ENCODE peak calls at places on chromosomes 12 and 14, in nine cellular contexts. U, F, W, Y, Z, S, G, P and A are unnamed samples.

GRCh38 chr12:76085159-76085868 is 829 bp upstream of the NAP1L1 start:
- DNase-seq in W (no peak), G (no peak), Y (no peak), S (no peak), P (peak; percentile 35), Z (peak; percentile 67), F (no peak), U (peak; percentile 42), A (peak; percentile 72)

GRCh38 chr12:49558526-49558925 is 9.4 kb downstream of the MCRS1 start:
- DNase-seq in P (no peak), U (no peak), Z (no peak), W (no peak), S (no peak), Y (no peak), F (no peak), G (no peak), A (no peak)

GRCh38 chr14:77022219-77022852 is 6.2 kb downstream of the IRF2BPL start:
- DNase-seq in W (no peak), F (no peak), P (no peak), G (no peak), S (no peak), Z (no peak), U (no peak), Y (no peak), A (no peak)

GRCh38 chr12:52372216-52373154 is 5.2 kb upstream of the KRT85 start:
- DNase-seq in P (peak; percentile 86), W (peak; percentile 91), Z (peak; percentile 73), U (peak; percentile 96), F (peak; percentile 93), G (peak; percentile 83), Y (peak; percentile 56), S (peak; percentile 89), A (peak; percentile 95)

GRCh38 chr12:109264095-109264942 is 44.8 kb downstream of the FOXN4 start:
- DNase-seq in Y (peak; percentile 62), W (peak; percentile 40), F (peak; percentile 62), P (peak; percentile 62), G (peak; percentile 85), S (peak; percentile 90), U (peak; percentile 78), Z (peak; percentile 40), A (peak; percentile 71)

GRCh38 chr12:117603316-117604113 is 242.1 kb upstream of the NOS1 start:
- DNase-seq in P (no peak), F (no peak), Z (peak; percentile 29), W (no peak), Y (no peak), S (no peak), G (no peak), U (no peak), A (no peak)

GRCh38 chr12:46585854-46586621 is 213.5 kb upstream of the SLC38A2 start:
- DNase-seq in U (peak; percentile 75), S (no peak), F (peak; percentile 93), G (peak; percentile 63), W (peak; percentile 22), P (peak; percentile 65), Z (peak; percentile 72), Y (no peak), A (peak; percentile 91)

GRCh38 chr14:39474416-39474911 is 42.2 kb upstream of the FBXO33 start:
- DNase-seq in U (no peak), P (no peak), G (no peak), F (no peak), Y (no peak), S (no peak), W (no peak), Z (no peak), A (no peak)

GRCh38 chr14:23483216-23483854 is 13.8 kb downstream of the NGDN start:
- DNase-seq in S (no peak), Z (no peak), G (no peak), W (no peak), F (peak; percentile 39), U (peak; percentile 37), Y (no peak), P (peak; percentile 11), A (peak; percentile 55)

GRCh38 chr12:41277019-41277770 is 89.1 kb downstream of the PDZRN4 start:
- DNase-seq in Z (peak; percentile 41), W (peak; percentile 49), Y (no peak), S (no peak), F (peak; percentile 58), U (peak; percentile 69), P (peak; percentile 52), G (no peak), A (peak; percentile 75)

GRCh38 chr12:9674226-9674590 is 4.7 kb downstream of the CLEC2D start:
- DNase-seq in G (peak; percentile 35), Z (no peak), W (no peak), F (no peak), P (no peak), S (no peak), U (no peak), Y (no peak), A (no peak)

GRCh38 chr12:93638095-93638494 is 39.1 kb upstream of the CRADD start:
- DNase-seq in S (no peak), F (peak; percentile 30), G (no peak), P (peak; percentile 54), Y (no peak), W (peak; percentile 61), Z (no peak), U (no peak), A (no peak)

GRCh38 chr12:58954002-58954401 is 33.7 kb upstream of the LRIG3 start:
- DNase-seq in U (no peak), Y (no peak), W (no peak), P (no peak), G (no peak), S (no peak), F (no peak), Z (no peak), A (no peak)

GRCh38 chr14:45526715-45527549 is 273.9 kb upstream of the MIS18BP1 start:
- DNase-seq in F (no peak), S (no peak), U (no peak), P (peak; percentile 6), W (no peak), Y (no peak), Z (no peak), G (no peak), A (peak; percentile 5)

GRCh38 chr14:61122862-61123261 is 141.8 kb downstream of the SLC38A6 start:
- DNase-seq in G (no peak), Y (no peak), S (no peak), F (no peak), Z (no peak), W (no peak), P (no peak), U (no peak), A (no peak)

GRCh38 chr14:61127099-61127498 is 146.1 kb downstream of the SLC38A6 start:
- DNase-seq in P (no peak), F (no peak), G (no peak), U (no peak), Z (no peak), W (no peak), Y (no peak), S (no peak), A (no peak)

GRCh38 chr14:61128382-61129167 is 147.5 kb downstream of the SLC38A6 start:
- DNase-seq in S (no peak), W (no peak), F (no peak), G (no peak), Z (no peak), U (no peak), Y (no peak), P (no peak), A (no peak)

GRCh38 chr14:61126083-61126962 is 145.3 kb downstream of the SLC38A6 start:
- DNase-seq in Y (no peak), Z (peak; percentile 80), P (no peak), F (no peak), G (no peak), S (no peak), U (no peak), W (no peak), A (peak; percentile 53)

DNA sequence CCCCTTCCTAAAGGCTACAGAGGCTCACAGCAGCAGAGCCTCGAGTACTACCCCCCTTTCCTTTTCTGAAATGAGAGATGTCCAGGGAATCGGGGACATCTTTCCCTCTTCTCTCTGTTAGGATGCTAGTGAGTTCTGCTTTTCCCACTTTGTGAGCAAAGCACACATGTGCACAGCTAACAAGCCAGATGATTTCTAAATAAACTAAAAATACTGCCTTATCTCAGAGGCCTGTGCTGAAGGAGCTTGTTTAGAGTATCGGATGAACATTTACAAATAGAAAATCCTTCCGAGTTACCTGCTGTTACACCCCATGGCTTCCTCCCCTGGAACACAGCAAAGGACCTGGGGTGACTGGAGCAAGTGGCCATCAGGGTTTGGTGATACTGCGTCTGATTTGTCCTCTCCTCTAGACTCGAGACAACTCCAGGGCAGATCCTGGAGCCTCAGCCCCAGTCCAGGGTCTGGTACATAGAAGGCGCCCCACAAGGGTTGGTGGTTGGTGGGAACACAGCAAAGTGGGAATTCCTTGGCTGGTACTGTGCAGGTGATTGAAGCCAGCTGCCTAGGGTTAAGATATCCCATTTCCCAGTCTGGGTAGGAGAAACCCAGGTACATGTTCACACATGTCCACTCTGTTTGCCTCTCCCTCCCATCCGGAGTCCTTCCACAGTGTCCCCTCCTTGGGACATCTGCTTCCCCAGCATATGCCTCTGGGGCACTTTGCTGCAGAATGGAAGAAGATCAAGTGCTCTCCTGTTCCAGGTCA is 144.5 kb downstream of the SLC38A6 start:
- DNase-seq in S (no peak), U (no peak), G (no peak), Z (no peak), P (no peak), Y (no peak), W (no peak), F (no peak), A (no peak)
- H3K4me3 ChIP-seq in S (no peak overlapping the region), U (no peak overlapping the region), G (no peak overlapping the region), Z (no peak overlapping the region), P (no peak overlapping the region), Y (no peak overlapping the region), W (no peak overlapping the region), F (no peak overlapping the region), A (no peak overlapping the region)

GRCh38 chr12:120625557-120626419 is 14.6 kb upstream of the CABP1 start:
- DNase-seq in S (no peak), G (peak; percentile 46), P (no peak), W (no peak), Z (no peak), F (no peak), Y (no peak), U (no peak), A (no peak)
- TF ChIP-seq CTCF in S (no peak), G (no peak), P (peak; percentile 11), W (peak; percentile 1), Z (no peak), F (no peak), Y (no peak), U (no peak), A (peak; percentile 31)

GRCh38 chr14:75258079-75258802 is 20.4 kb upstream of the FOS start:
- DNase-seq in Z (no peak), F (peak; percentile 75), S (peak; percentile 91), Y (peak; percentile 49), U (peak; percentile 89), G (no peak), W (peak; percentile 93), P (peak; percentile 73), A (peak; percentile 61)
- H3K4me3 ChIP-seq in Z (peak overlapping the region; percentile 29), F (peak overlapping the region; percentile 45), S (peak overlapping the region; percentile 46), Y (peak overlapping the region; percentile 53), U (peak overlapping the region; percentile 17), G (no peak overlapping the region), W (peak overlapping the region; percentile 58), P (peak overlapping the region; percentile 44), A (peak overlapping the region; percentile 47)

DNA sequence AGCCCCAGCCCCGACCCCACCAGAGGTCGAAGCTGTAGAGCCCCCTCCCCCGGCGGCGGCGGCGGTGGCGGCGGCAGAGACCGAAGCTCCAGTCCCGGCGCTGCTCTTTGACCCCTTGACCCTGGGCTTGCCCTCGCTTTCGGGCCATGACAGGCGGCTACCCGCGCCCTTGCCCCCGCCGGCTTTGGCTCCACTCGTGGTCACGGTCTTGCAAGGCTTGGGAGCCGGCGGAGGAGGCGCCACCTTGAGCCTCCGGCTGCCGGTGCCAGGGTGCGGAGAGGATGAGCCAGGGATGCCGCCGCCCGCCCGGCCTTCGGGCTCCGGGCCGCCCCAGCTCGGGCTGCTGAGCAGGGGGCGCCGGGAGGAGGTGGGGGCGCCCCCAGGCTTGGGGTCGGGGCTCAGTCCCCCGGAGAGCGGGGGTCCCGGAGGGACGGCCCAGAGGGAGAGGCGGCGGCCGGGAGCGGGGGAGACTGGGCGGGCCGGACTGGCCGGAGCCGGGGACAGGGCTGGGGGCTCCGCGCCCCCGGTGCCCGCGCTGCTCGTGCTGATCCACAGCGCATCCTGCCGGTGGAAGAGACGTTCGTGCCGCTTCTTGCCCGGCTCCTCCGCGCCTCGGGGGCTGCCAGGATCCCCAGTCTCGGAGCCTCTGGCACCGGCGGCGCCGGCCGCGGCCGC is 938 bp downstream of the AGAP2 start:
- DNase-seq in Y (no peak), U (peak; percentile 21), F (peak; percentile 57), P (no peak), W (no peak), S (no peak), Z (no peak), G (peak; percentile 21), A (no peak)
- TF ChIP-seq CTCF in Y (no peak), U (peak; percentile 37), F (peak; percentile 30), P (no peak), W (peak; percentile 34), S (no peak), Z (no peak), G (no peak), A (peak; percentile 44)